ENCODE peak calls at places on chromosomes 1 and 21, in four cellular contexts. One of them, this sample, is unnamed. For H3K4me1, the result is how much of the 10 kb centered on the place peaks cover.

GRCh38 chr1:32893198-32894018 is 7.1 kb downstream of the HPCA start:
- DNase-seq in CD8-positive, alpha-beta T cell: no peak
- DNase-seq in iPS DF 6.9: no peak
- DNase-seq in right lobe of liver: peak
- DNase-seq in this sample: no peak

GRCh38 chr1:117810553-117810952 is 118.9 kb downstream of the GDAP2 start:
- DNase-seq in right lobe of liver: no peak
- DNase-seq in iPS DF 6.9: no peak
- DNase-seq in CD8-positive, alpha-beta T cell: no peak
- DNase-seq in this sample: no peak

GRCh38 chr1:228094432-228095016 is 8.6 kb downstream of the C1orf35 start:
- DNase-seq in iPS DF 6.9: no peak
- DNase-seq in right lobe of liver: no peak
- DNase-seq in CD8-positive, alpha-beta T cell: no peak
- DNase-seq in this sample: no peak

GRCh38 chr1:115063238-115063901 is 25.9 kb downstream of the TSPAN2 start:
- DNase-seq in CD8-positive, alpha-beta T cell: no peak
- DNase-seq in iPS DF 6.9: no peak
- DNase-seq in right lobe of liver: no peak
- DNase-seq in this sample: no peak

GRCh38 chr1:178536844-178537371 is 24.0 kb downstream of the TEX35 start:
- DNase-seq in iPS DF 6.9: no peak
- DNase-seq in right lobe of liver: peak
- DNase-seq in CD8-positive, alpha-beta T cell: no peak
- DNase-seq in this sample: no peak

GRCh38 chr1:240285541-240285940 is 193.9 kb downstream of the FMN2 start:
- DNase-seq in right lobe of liver: no peak
- DNase-seq in CD8-positive, alpha-beta T cell: no peak
- DNase-seq in iPS DF 6.9: no peak
- DNase-seq in this sample: peak

GRCh38 chr1:37475380-37476086 is 1.2 kb downstream of the ZC3H12A start:
- DNase-seq in CD8-positive, alpha-beta T cell: no peak
- DNase-seq in right lobe of liver: no peak
- DNase-seq in iPS DF 6.9: no peak
- DNase-seq in this sample: no peak

GRCh38 chr1:180622658-180623508 is 8.9 kb upstream of the XPR1 start:
- DNase-seq in CD8-positive, alpha-beta T cell: no peak
- DNase-seq in right lobe of liver: no peak
- DNase-seq in iPS DF 6.9: no peak
- DNase-seq in this sample: no peak

GRCh38 chr1:115176189-115176588 is 86.9 kb upstream of the TSPAN2 start:
- DNase-seq in iPS DF 6.9: no peak
- DNase-seq in right lobe of liver: no peak
- DNase-seq in CD8-positive, alpha-beta T cell: no peak
- DNase-seq in this sample: no peak

GRCh38 chr1:157137051-157137772 is 983 bp downstream of the ETV3 start:
- DNase-seq in CD8-positive, alpha-beta T cell: no peak
- DNase-seq in iPS DF 6.9: no peak
- DNase-seq in right lobe of liver: no peak
- DNase-seq in this sample: peak

GRCh38 chr1:168498159-168498609 is 45.6 kb downstream of the XCL2 start:
- DNase-seq in CD8-positive, alpha-beta T cell: no peak
- DNase-seq in iPS DF 6.9: no peak
- DNase-seq in right lobe of liver: no peak
- DNase-seq in this sample: peak

GRCh38 chr1:32334274-32334861 is 1.7 kb downstream of the MARCKSL1 start:
- DNase-seq in right lobe of liver: no peak
- DNase-seq in iPS DF 6.9: no peak
- DNase-seq in CD8-positive, alpha-beta T cell: no peak
- DNase-seq in this sample: no peak

GRCh38 chr1:156860113-156860638 is 489 bp upstream of the NTRK1 start:
- DNase-seq in iPS DF 6.9: no peak
- DNase-seq in CD8-positive, alpha-beta T cell: no peak
- DNase-seq in right lobe of liver: no peak
- DNase-seq in this sample: peak

GRCh38 chr21:38645282-38645681 is 147.0 kb upstream of the ERG start:
- DNase-seq in iPS DF 6.9: no peak
- DNase-seq in right lobe of liver: no peak
- DNase-seq in CD8-positive, alpha-beta T cell: no peak
- DNase-seq in this sample: peak

GRCh38 chr1:79663916-79664315 is 657.4 kb upstream of the ADGRL4 start:
- DNase-seq in iPS DF 6.9: no peak
- DNase-seq in CD8-positive, alpha-beta T cell: no peak
- DNase-seq in right lobe of liver: no peak
- DNase-seq in this sample: peak

GRCh38 chr21:43187715-43188114 is 18.9 kb downstream of the CRYAA start:
- DNase-seq in right lobe of liver: no peak
- DNase-seq in iPS DF 6.9: no peak
- DNase-seq in CD8-positive, alpha-beta T cell: no peak
- DNase-seq in this sample: no peak

GRCh38 chr1:85884372-85885035 is 176.3 kb upstream of the ZNHIT6 start:
- DNase-seq in iPS DF 6.9: peak
- DNase-seq in right lobe of liver: no peak
- DNase-seq in CD8-positive, alpha-beta T cell: no peak
- DNase-seq in this sample: peak

GRCh38 chr1:4805987-4806386 is 151.6 kb downstream of the AJAP1 start:
- DNase-seq in CD8-positive, alpha-beta T cell: no peak
- DNase-seq in iPS DF 6.9: no peak
- DNase-seq in right lobe of liver: no peak
- DNase-seq in this sample: no peak

GRCh38 chr1:6410248-6410893 is 9.3 kb downstream of the HES2 start:
- DNase-seq in CD8-positive, alpha-beta T cell: no peak
- DNase-seq in right lobe of liver: no peak
- DNase-seq in iPS DF 6.9: no peak
- DNase-seq in this sample: no peak

GRCh38 chr1:6412896-6413295 is 6.8 kb downstream of the HES2 start:
- DNase-seq in right lobe of liver: no peak
- DNase-seq in CD8-positive, alpha-beta T cell: no peak
- DNase-seq in iPS DF 6.9: no peak
- DNase-seq in this sample: no peak

GRCh38 chr1:6409053-6409452 is 10.7 kb downstream of the HES2 start:
- DNase-seq in right lobe of liver: no peak
- DNase-seq in iPS DF 6.9: no peak
- DNase-seq in CD8-positive, alpha-beta T cell: no peak
- DNase-seq in this sample: no peak

GRCh38 chr1:6409733-6410132 is 10.0 kb downstream of the HES2 start:
- DNase-seq in iPS DF 6.9: no peak
- DNase-seq in CD8-positive, alpha-beta T cell: no peak
- DNase-seq in right lobe of liver: no peak
- DNase-seq in this sample: no peak

GRCh38 chr1:6408023-6408422 is 11.7 kb downstream of the HES2 start:
- DNase-seq in right lobe of liver: no peak
- DNase-seq in CD8-positive, alpha-beta T cell: no peak
- DNase-seq in iPS DF 6.9: no peak
- DNase-seq in this sample: no peak
- H3K4me1 ChIP-seq in right lobe of liver: under half
- H3K4me1 ChIP-seq in CD8-positive, alpha-beta T cell: under half
- H3K4me1 ChIP-seq in iPS DF 6.9: under half
- H3K4me1 ChIP-seq in this sample: under half

DNA sequence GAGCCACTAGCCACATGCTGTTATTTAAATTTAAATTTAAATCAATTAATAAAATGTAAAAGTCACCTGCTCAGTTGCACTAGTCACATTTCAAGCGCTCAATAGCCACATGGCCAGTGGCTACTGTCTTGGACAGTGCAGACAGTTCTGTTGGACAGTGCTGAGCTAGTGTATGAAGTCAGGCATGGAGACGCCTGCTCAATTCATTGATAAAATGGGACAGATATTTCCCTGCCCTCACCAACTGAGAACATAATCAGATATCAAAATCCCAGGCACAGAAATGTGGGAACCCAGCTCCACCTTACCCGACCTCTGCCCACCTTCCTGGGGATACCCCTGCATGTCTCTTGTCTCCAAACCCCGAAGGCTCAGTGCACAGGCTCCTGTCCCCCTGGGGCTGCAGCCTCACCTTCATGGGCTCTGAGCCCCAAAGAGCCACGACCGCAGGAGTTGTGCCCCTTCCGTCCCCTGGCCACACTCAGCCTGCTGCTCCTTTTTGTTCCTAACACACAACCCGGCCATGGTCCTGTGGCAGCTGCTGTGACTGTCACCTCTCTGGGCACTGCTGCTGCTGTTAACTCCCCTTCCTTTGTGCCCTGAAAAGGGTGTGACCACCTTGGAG is 63.5 kb downstream of the TCP10L start:
- DNase-seq in CD8-positive, alpha-beta T cell: no peak
- DNase-seq in iPS DF 6.9: no peak
- DNase-seq in right lobe of liver: no peak
- DNase-seq in this sample: no peak
- H3K4me1 ChIP-seq in CD8-positive, alpha-beta T cell: under half
- H3K4me1 ChIP-seq in iPS DF 6.9: under half
- H3K4me1 ChIP-seq in right lobe of liver: under half
- H3K4me1 ChIP-seq in this sample: under half

GRCh38 chr1:84871181-84871580 is 21.8 kb downstream of the LPAR3 start:
- DNase-seq in right lobe of liver: no peak
- DNase-seq in iPS DF 6.9: no peak
- DNase-seq in CD8-positive, alpha-beta T cell: no peak
- DNase-seq in this sample: no peak

GRCh38 chr1:84869750-84870149 is 23.3 kb downstream of the LPAR3 start:
- DNase-seq in iPS DF 6.9: no peak
- DNase-seq in CD8-positive, alpha-beta T cell: no peak
- DNase-seq in right lobe of liver: no peak
- DNase-seq in this sample: no peak

GRCh38 chr1:84876353-84876752 is 16.7 kb downstream of the LPAR3 start:
- DNase-seq in right lobe of liver: no peak
- DNase-seq in CD8-positive, alpha-beta T cell: no peak
- DNase-seq in iPS DF 6.9: no peak
- DNase-seq in this sample: no peak

GRCh38 chr1:84870591-84870990 is 22.4 kb downstream of the LPAR3 start:
- DNase-seq in CD8-positive, alpha-beta T cell: no peak
- DNase-seq in right lobe of liver: no peak
- DNase-seq in iPS DF 6.9: no peak
- DNase-seq in this sample: peak
- H3K4me1 ChIP-seq in CD8-positive, alpha-beta T cell: under half
- H3K4me1 ChIP-seq in right lobe of liver: under half
- H3K4me1 ChIP-seq in iPS DF 6.9: under half
- H3K4me1 ChIP-seq in this sample: under half

GRCh38 chr1:18923721-18924610 is 21.6 kb upstream of the ALDH4A1 start:
- DNase-seq in iPS DF 6.9: no peak
- DNase-seq in right lobe of liver: no peak
- DNase-seq in CD8-positive, alpha-beta T cell: no peak
- DNase-seq in this sample: no peak
- H3K4me1 ChIP-seq in iPS DF 6.9: under half
- H3K4me1 ChIP-seq in right lobe of liver: under half
- H3K4me1 ChIP-seq in CD8-positive, alpha-beta T cell: half or more
- H3K4me1 ChIP-seq in this sample: under half

GRCh38 chr1:6357243-6357929 is 36.2 kb downstream of the ACOT7 start:
- DNase-seq in CD8-positive, alpha-beta T cell: no peak
- DNase-seq in iPS DF 6.9: peak
- DNase-seq in right lobe of liver: no peak
- DNase-seq in this sample: no peak
- H3K4me1 ChIP-seq in CD8-positive, alpha-beta T cell: under half
- H3K4me1 ChIP-seq in iPS DF 6.9: under half
- H3K4me1 ChIP-seq in right lobe of liver: half or more
- H3K4me1 ChIP-seq in this sample: under half

GRCh38 chr1:27527857-27528700 is 38.1 kb upstream of the WASF2 start:
- DNase-seq in CD8-positive, alpha-beta T cell: peak
- DNase-seq in iPS DF 6.9: no peak
- DNase-seq in right lobe of liver: no peak
- DNase-seq in this sample: peak
- H3K4me1 ChIP-seq in CD8-positive, alpha-beta T cell: half or more
- H3K4me1 ChIP-seq in iPS DF 6.9: under half
- H3K4me1 ChIP-seq in right lobe of liver: under half
- H3K4me1 ChIP-seq in this sample: half or more

GRCh38 chr1:20999525-21000244 is 177.0 kb downstream of the EIF4G3 start:
- DNase-seq in right lobe of liver: no peak
- DNase-seq in iPS DF 6.9: no peak
- DNase-seq in CD8-positive, alpha-beta T cell: no peak
- DNase-seq in this sample: no peak
- H3K4me1 ChIP-seq in right lobe of liver: under half
- H3K4me1 ChIP-seq in iPS DF 6.9: under half
- H3K4me1 ChIP-seq in CD8-positive, alpha-beta T cell: under half
- H3K4me1 ChIP-seq in this sample: under half

DNA sequence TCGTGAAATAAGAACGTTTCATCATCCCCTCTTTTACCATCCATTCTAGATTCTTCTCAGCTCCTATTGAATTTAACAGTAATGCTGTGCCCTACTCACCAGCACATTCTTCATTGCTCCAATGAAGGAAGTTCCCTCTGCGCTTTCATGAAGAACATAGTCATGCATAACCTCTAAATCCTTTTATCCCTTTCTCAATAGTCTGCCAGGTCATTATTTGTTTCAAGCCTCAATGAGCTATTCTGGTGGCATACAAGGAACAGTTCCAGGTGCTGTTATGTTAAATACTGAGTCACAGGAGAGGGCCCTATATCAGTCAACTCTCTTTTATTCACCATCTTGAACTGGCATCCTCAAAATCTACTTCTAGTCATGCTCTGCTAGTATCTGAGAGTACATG is 381.0 kb downstream of the GPATCH2 start:
- DNase-seq in iPS DF 6.9: no peak
- DNase-seq in CD8-positive, alpha-beta T cell: no peak
- DNase-seq in right lobe of liver: no peak
- DNase-seq in this sample: no peak
- H3K4me1 ChIP-seq in iPS DF 6.9: under half
- H3K4me1 ChIP-seq in CD8-positive, alpha-beta T cell: under half
- H3K4me1 ChIP-seq in right lobe of liver: under half
- H3K4me1 ChIP-seq in this sample: under half

GRCh38 chr1:19643113-19643512 is 998 bp upstream of the NBL1 start:
- DNase-seq in CD8-positive, alpha-beta T cell: no peak
- DNase-seq in right lobe of liver: no peak
- DNase-seq in iPS DF 6.9: no peak
- DNase-seq in this sample: no peak
- H3K4me1 ChIP-seq in CD8-positive, alpha-beta T cell: under half
- H3K4me1 ChIP-seq in right lobe of liver: under half
- H3K4me1 ChIP-seq in iPS DF 6.9: under half
- H3K4me1 ChIP-seq in this sample: under half

GRCh38 chr1:230135726-230136125 is 68.7 kb downstream of the GALNT2 start:
- DNase-seq in iPS DF 6.9: no peak
- DNase-seq in CD8-positive, alpha-beta T cell: no peak
- DNase-seq in right lobe of liver: no peak
- DNase-seq in this sample: no peak

GRCh38 chr1:230139306-230139705 is 72.3 kb downstream of the GALNT2 start:
- DNase-seq in CD8-positive, alpha-beta T cell: no peak
- DNase-seq in iPS DF 6.9: no peak
- DNase-seq in right lobe of liver: no peak
- DNase-seq in this sample: no peak

GRCh38 chr1:230138561-230139239 is 71.7 kb downstream of the GALNT2 start:
- DNase-seq in CD8-positive, alpha-beta T cell: no peak
- DNase-seq in right lobe of liver: no peak
- DNase-seq in iPS DF 6.9: no peak
- DNase-seq in this sample: no peak

GRCh38 chr1:230136453-230137327 is 69.7 kb downstream of the GALNT2 start:
- DNase-seq in CD8-positive, alpha-beta T cell: no peak
- DNase-seq in right lobe of liver: no peak
- DNase-seq in iPS DF 6.9: no peak
- DNase-seq in this sample: no peak

DNA sequence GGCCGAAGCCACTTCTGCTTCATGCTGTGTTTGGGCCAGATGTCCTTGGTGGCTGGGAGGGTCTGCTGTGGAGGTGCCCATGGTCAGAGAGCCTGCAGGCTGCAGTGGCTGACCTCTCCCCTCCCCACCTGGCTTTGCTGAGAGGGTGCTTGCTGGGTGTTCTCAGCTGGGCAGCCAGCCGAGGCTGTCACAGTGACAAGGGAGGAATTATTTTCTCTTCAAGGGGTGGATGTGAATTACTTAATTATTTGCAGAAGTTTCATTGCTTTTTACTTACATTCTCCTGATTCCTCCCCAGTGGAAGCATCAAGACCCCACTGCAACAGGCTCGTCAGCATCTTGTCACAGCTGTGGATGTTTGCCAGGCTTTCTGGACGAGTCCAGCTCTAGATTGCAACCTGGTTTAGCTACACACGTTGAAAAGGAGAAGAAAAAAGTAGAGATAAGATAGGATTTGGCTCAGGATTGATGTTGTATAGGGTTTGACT is 70.3 kb downstream of the GALNT2 start:
- DNase-seq in right lobe of liver: no peak
- DNase-seq in CD8-positive, alpha-beta T cell: no peak
- DNase-seq in iPS DF 6.9: no peak
- DNase-seq in this sample: no peak
- H3K4me1 ChIP-seq in right lobe of liver: under half
- H3K4me1 ChIP-seq in CD8-positive, alpha-beta T cell: under half
- H3K4me1 ChIP-seq in iPS DF 6.9: under half
- H3K4me1 ChIP-seq in this sample: half or more